ENCODE peak calls at places on chromosomes 11 and 22, in five cellular contexts. R is CD8-positive, alpha-beta T cell; Y is GM12878; X is GM23338; E is IMR-90. F is an unnamed sample.

GRCh38 chr11:82906236-82906635 is 4.7 kb downstream of the DDIAS start:
- DNase-seq in R (no peak), Y (no peak), X (peak; percentile 74), E (peak; percentile 43), F (no peak)

GRCh38 chr11:102287963-102288744 is 29.1 kb upstream of the BIRC3 start:
- DNase-seq in R (no peak), Y (peak; percentile 78), X (peak; percentile 88), E (peak; percentile 82), F (peak; percentile 28)

GRCh38 chr22:50320671-50321325 is 6.0 kb downstream of the DENND6B start:
- DNase-seq in R (no peak), Y (no peak), X (no peak), E (no peak), F (no peak)

GRCh38 chr11:17775507-17776212 is 41.1 kb downstream of the KCNC1 start:
- DNase-seq in R (no peak), Y (no peak), X (no peak), E (no peak), F (no peak)

GRCh38 chr11:106156290-106156937 is 79.0 kb downstream of the AASDHPPT start:
- DNase-seq in R (no peak), Y (peak; percentile 12), X (peak; percentile 72), E (peak; percentile 83), F (no peak)

GRCh38 chr22:19051381-19051780 is 70.8 kb downstream of the DGCR2 start:
- DNase-seq in R (no peak), Y (no peak), X (no peak), E (no peak), F (no peak)

GRCh38 chr11:102653744-102654291 is 28.7 kb upstream of the MMP20 start:
- DNase-seq in R (no peak), Y (no peak), X (no peak), E (peak; percentile 6), F (no peak)

GRCh38 chr11:94897330-94897768 is 76.0 kb downstream of the CWC15 start:
- DNase-seq in R (no peak), Y (no peak), X (peak; percentile 73), E (peak; percentile 45), F (peak; percentile 77)

GRCh38 chr22:35863432-35863831 is 145.8 kb downstream of the APOL5 start:
- DNase-seq in R (no peak), Y (no peak), X (no peak), E (no peak), F (no peak)

DNA sequence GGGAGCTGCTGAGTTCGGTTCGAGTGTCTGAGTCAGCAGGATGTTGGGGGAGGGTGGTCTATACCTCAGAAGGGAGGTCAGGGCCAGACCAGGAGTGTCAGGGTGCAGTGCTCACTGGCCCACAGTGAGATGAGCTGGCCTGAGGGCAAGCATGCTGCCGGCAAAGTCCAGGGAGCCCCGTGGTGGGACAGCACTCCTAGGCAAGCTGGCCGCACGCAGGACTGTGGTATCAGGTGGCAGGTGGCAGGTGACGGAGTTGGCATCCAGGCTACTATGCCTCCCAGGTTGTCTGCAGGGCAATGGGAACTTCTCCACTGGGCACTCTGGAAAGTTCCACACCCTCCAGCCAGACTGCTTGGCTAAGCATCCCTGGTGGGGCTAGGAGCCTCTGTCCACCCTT is 4.8 kb downstream of the FGF3 start:
- DNase-seq in R (no peak), Y (no peak), X (no peak), E (no peak), F (no peak)
- H3K27me3 ChIP-seq in R (no peaks in the 10 kb centered on the region), Y (peaks cover 6% of the 10 kb centered on the region), X (peaks cover 48% of the 10 kb centered on the region), E (peaks cover 57% of the 10 kb centered on the region), F (peaks cover 49% of the 10 kb centered on the region)

GRCh38 chr11:19756675-19757475 is 44.2 kb downstream of the NAV2 start:
- DNase-seq in R (no peak), Y (no peak), X (no peak), E (no peak), F (peak; percentile 60)
- H3K4me3 ChIP-seq in R (no peak overlapping the region), Y (no peak overlapping the region), X (no peak overlapping the region), E (no peak overlapping the region), F (no peak overlapping the region)

GRCh38 chr11:27614092-27614491 is 86.2 kb downstream of the BDNF start:
- DNase-seq in R (no peak), Y (no peak), X (no peak), E (no peak), F (no peak)

GRCh38 chr11:27612932-27613669 is 87.2 kb downstream of the BDNF start:
- DNase-seq in R (no peak), Y (no peak), X (peak; percentile 32), E (no peak), F (no peak)

GRCh38 chr11:27611946-27612455 is 88.3 kb downstream of the BDNF start:
- DNase-seq in R (no peak), Y (no peak), X (no peak), E (peak; percentile 19), F (no peak)

GRCh38 chr11:27611390-27611789 is 88.9 kb downstream of the BDNF start:
- DNase-seq in R (no peak), Y (no peak), X (no peak), E (no peak), F (no peak)

DNA sequence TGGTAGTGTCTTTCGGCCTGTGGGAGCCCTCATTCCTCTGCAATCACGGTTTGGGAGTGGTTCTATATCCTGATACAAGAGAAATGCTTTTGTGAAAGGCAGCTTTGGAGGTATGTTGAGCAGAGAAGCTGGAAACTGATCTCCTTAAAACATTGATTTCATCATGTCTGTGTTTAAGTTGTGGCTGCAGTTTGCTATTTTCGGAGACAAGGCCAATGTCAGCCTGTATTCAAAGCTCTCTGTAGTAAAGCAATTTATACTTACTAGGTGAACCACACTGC is 86.6 kb downstream of the BDNF start:
- DNase-seq in R (no peak), Y (no peak), X (no peak), E (peak; percentile 40), F (no peak)
- TF ChIP-seq CTCF in R (no peak), Y (no peak), X (no peak), E (no peak), F (no peak)

DNA sequence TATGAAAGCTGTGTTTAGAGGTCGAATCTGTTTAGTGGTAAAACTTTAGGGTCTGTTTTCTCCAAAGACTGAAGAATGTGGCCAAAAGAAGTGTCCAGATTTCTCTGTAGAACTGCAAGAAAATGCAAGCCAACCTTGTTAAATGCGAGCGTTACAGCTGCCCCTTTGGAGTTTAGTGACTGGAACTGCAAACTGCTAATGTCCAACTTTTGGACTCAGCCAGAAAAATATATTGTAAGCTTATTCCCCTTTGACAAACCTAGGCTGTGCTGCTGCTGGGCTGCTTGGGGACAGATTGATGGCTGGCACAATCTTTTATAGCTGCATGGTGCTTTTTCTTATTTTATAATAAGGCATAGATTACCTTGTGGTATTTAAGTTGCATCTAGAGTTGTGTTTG is 3.9 kb downstream of the TEAD1 start:
- DNase-seq in R (no peak), Y (no peak), X (no peak), E (no peak), F (no peak)
- H3K27me3 ChIP-seq in R (peaks cover 32% of the 10 kb centered on the region), Y (peaks cover 23% of the 10 kb centered on the region), X (peaks cover 10% of the 10 kb centered on the region), E (no peaks in the 10 kb centered on the region), F (no peaks in the 10 kb centered on the region)

GRCh38 chr11:32433249-32434115 is 1.9 kb downstream of the WT1 start:
- DNase-seq in R (no peak), Y (no peak), X (peak; percentile 54), E (no peak), F (no peak)
- H3K4me3 ChIP-seq in R (no peak overlapping the region), Y (no peak overlapping the region), X (peak overlapping the region; percentile 50), E (peak overlapping the region; percentile 13), F (no peak overlapping the region)

GRCh38 chr11:1234054-1234720 is 11.3 kb downstream of the MUC5B start:
- DNase-seq in R (no peak), Y (no peak), X (no peak), E (no peak), F (no peak)

GRCh38 chr11:1231396-1232327 is 8.8 kb downstream of the MUC5B start:
- DNase-seq in R (no peak), Y (no peak), X (no peak), E (no peak), F (no peak)

GRCh38 chr11:1232328-1233321 is 9.8 kb downstream of the MUC5B start:
- DNase-seq in R (no peak), Y (no peak), X (no peak), E (no peak), F (no peak)

GRCh38 chr11:1234771-1235614 is 12.1 kb downstream of the MUC5B start:
- DNase-seq in R (no peak), Y (no peak), X (no peak), E (no peak), F (no peak)

GRCh38 chr11:1233351-1234053 is 10.6 kb downstream of the MUC5B start:
- DNase-seq in R (no peak), Y (no peak), X (no peak), E (no peak), F (no peak)
- TF ChIP-seq CTCF in R (no peak), Y (no peak), X (no peak), E (no peak), F (no peak)

F was measured in dorsolateral prefrontal cortex.